ENCODE peak calls at places on chromosomes 7 and 10, in four cellular contexts. D, A, Y and V are unnamed samples.
A peak's percentile ranks its signal among the peaks of the same experiment; 100 is the strongest.

GRCh38 chr10:123800299-123800698 is 91.3 kb downstream of the CPXM2 start:
- DNase-seq in Y (no peak), D (no peak), A (peak; percentile 36), V (no peak)

GRCh38 chr10:103758294-103758681 is 97.1 kb downstream of the SH3PXD2A start:
- DNase-seq in D (peak; percentile 34), Y (no peak), A (peak; percentile 32), V (no peak)

GRCh38 chr10:86523348-86523747 is 1.8 kb upstream of the WAPL start:
- DNase-seq in A (peak; percentile 49), Y (no peak), D (no peak), V (no peak)

GRCh38 chr7:70489808-70490207 is 642.1 kb upstream of the GALNT17 start:
- DNase-seq in Y (no peak), A (no peak), D (no peak), V (no peak)

GRCh38 chr10:1514641-1515040 is 222.7 kb downstream of the ADARB2 start:
- DNase-seq in A (no peak), D (no peak), Y (no peak), V (no peak)

GRCh38 chr7:5428470-5429252 is 5.0 kb upstream of the TNRC18 start:
- DNase-seq in Y (peak; percentile 71), D (peak; percentile 32), A (peak; percentile 91), V (peak; percentile 81)

GRCh38 chr10:88858493-88858892 is 6.8 kb upstream of the ANKRD22 start:
- DNase-seq in A (no peak), D (no peak), Y (no peak), V (no peak)

GRCh38 chr7:101237206-101238067 is at the start of gene CLDN15:
- DNase-seq in Y (no peak), A (peak; percentile 50), D (no peak), V (peak; percentile 88)

GRCh38 chr7:101823086-101823485 is 5.7 kb downstream of the CUX1 start:
- DNase-seq in D (no peak), Y (no peak), A (no peak), V (no peak)

GRCh38 chr7:36088553-36088952 is 64.5 kb upstream of the EEPD1 start:
- DNase-seq in Y (no peak), A (no peak), D (no peak), V (no peak)

GRCh38 chr7:130491841-130492518 is at the start of gene MEST:
- DNase-seq in Y (no peak), A (peak; percentile 13), D (peak; percentile 25), V (no peak)

GRCh38 chr7:130853503-130854279 is 119.7 kb upstream of the KLF14 start:
- DNase-seq in A (peak; percentile 94), Y (no peak), D (no peak), V (no peak)